ENCODE peak calls at places on chromosomes 13 and 19, in six cellular contexts. R is activated CD4-positive, CD25-positive, alpha-beta regulatory T cell treated with anti-CD3 and anti-CD28 coated beads, Interleukin-2, amount 50 U/mL, for 16 hours; A is ascending aorta; N is CD8-positive, alpha-beta memory T cell; O is foreskin keratinocyte; D is T-helper 2 cell. M is an unnamed sample.

GRCh38 chr13:77448689-77449088 is 86.8 kb upstream of the SCEL start:
- DNase-seq in R (no peak), A (peak; percentile 11), N (no peak), D (no peak), O (no peak), M (no peak)

GRCh38 chr19:45402469-45403070 is 2.3 kb downstream of the PPP1R13L start:
- DNase-seq in O (peak; percentile 79), N (no peak), A (no peak), D (no peak), R (no peak), M (no peak)

GRCh38 chr19:4687396-4687795 is 17.3 kb upstream of the MYDGF start:
- DNase-seq in A (no peak), R (no peak), N (no peak), D (no peak), O (no peak), M (no peak)

GRCh38 chr19:4678881-4679379 is 8.8 kb upstream of the MYDGF start:
- DNase-seq in D (peak; percentile 27), N (no peak), A (no peak), O (no peak), R (no peak), M (no peak)

GRCh38 chr13:46559272-46559805 is 6.4 kb downstream of the LRCH1 start:
- DNase-seq in D (no peak), N (no peak), R (no peak), O (peak; percentile 52), A (no peak), M (no peak)

GRCh38 chr13:31020996-31021395 is 88.5 kb downstream of the TEX26 start:
- DNase-seq in D (no peak), O (no peak), A (no peak), R (no peak), N (no peak), M (no peak)

GRCh38 chr13:73074101-73074500 is 15.3 kb downstream of the KLF5 start:
- DNase-seq in R (no peak), A (no peak), O (peak; percentile 11), N (no peak), D (peak; percentile 10), M (no peak)

GRCh38 chr13:96243371-96243770 is 153.5 kb downstream of the HS6ST3 start:
- DNase-seq in R (no peak), A (no peak), O (no peak), D (no peak), N (no peak), M (no peak)

GRCh38 chr13:47397739-47398138 is 500.9 kb upstream of the HTR2A start:
- DNase-seq in N (no peak), D (no peak), A (no peak), R (no peak), O (peak; percentile 59), M (no peak)

GRCh38 chr19:9937001-9937411 is 691 bp upstream of the OLFM2 start:
- DNase-seq in O (no peak), R (no peak), N (no peak), A (no peak), D (no peak), M (no peak)

GRCh38 chr13:25037057-25037813 is 58.7 kb upstream of the PABPC3 start:
- DNase-seq in N (no peak), D (peak; percentile 69), A (no peak), O (peak; percentile 42), R (no peak), M (no peak)

GRCh38 chr19:46732966-46733692 is 12.7 kb upstream of the FKRP start:
- DNase-seq in D (no peak), N (no peak), A (peak; percentile 47), O (no peak), R (no peak), M (no peak)

GRCh38 chr13:108425056-108425455 is 155.5 kb downstream of the TNFSF13B start:
- DNase-seq in O (no peak), R (no peak), D (no peak), N (no peak), A (no peak), M (no peak)

GRCh38 chr13:85985791-85986190 is 186.6 kb upstream of the SLITRK6 start:
- DNase-seq in A (no peak), D (no peak), O (peak; percentile 67), N (no peak), R (no peak), M (no peak)

GRCh38 chr13:112941349-112941748 is 27.7 kb upstream of the MCF2L start:
- DNase-seq in N (no peak), D (no peak), O (no peak), R (no peak), A (no peak), M (no peak)

GRCh38 chr19:7961930-7962626 is 18.6 kb upstream of the TIMM44 start:
- DNase-seq in O (no peak), A (no peak), R (no peak), N (no peak), D (no peak), M (no peak)

GRCh38 chr19:23980805-23981204 is 66.1 kb downstream of the ZNF726 start:
- DNase-seq in N (no peak), D (no peak), R (no peak), A (no peak), O (no peak), M (no peak)

GRCh38 chr19:45152504-45153338 is 8.1 kb downstream of the NKPD1 start:
- DNase-seq in N (peak; percentile 25), R (no peak), O (no peak), D (peak; percentile 80), A (no peak), M (peak; percentile 44)

GRCh38 chr19:16628984-16629691 is 1.1 kb upstream of the MED26 start:
- DNase-seq in N (no peak), D (peak; percentile 85), O (no peak), R (no peak), A (no peak), M (no peak)

GRCh38 chr19:3366104-3366760 is at the start of gene NFIC:
- DNase-seq in D (peak; percentile 39), O (peak; percentile 59), R (no peak), A (no peak), N (peak; percentile 21), M (no peak)

GRCh38 chr19:1921326-1921725 is 16.1 kb downstream of the ADAT3 start:
- DNase-seq in D (no peak), N (no peak), A (no peak), O (no peak), R (no peak), M (no peak)

GRCh38 chr13:43908156-43909126 is 28.7 kb downstream of the LACC1 start:
- DNase-seq in R (no peak), O (peak; percentile 72), D (peak; percentile 21), N (no peak), A (no peak), M (no peak)

GRCh38 chr19:18399008-18399407 is 1.6 kb upstream of the LRRC25 start:
- DNase-seq in N (no peak), O (peak; percentile 45), R (no peak), A (no peak), D (no peak), M (no peak)

GRCh38 chr13:64054306-64054705 is 2638.7 kb upstream of the PCDH20 start:
- DNase-seq in R (no peak), D (no peak), A (no peak), O (no peak), N (no peak), M (no peak)

GRCh38 chr19:56170261-56170660 is 5.5 kb upstream of the GALP start:
- DNase-seq in R (no peak), A (no peak), O (peak; percentile 89), N (no peak), D (no peak), M (no peak)

GRCh38 chr19:33212773-33213172 is 12.9 kb downstream of the SLC7A10 start:
- DNase-seq in N (no peak), O (no peak), A (no peak), R (no peak), D (no peak), M (no peak)

M was measured in T-cell.